ENCODE peak calls at places on chromosomes 4 and X, in four cellular contexts. O, S, Q and D are unnamed samples.

GRCh38 chrX:69232945-69233344 is 67.7 kb upstream of the PJA1 start:
- DNase-seq in O (no peak), S (no peak), Q (no peak), D (no peak)

GRCh38 chr4:18733956-18734872 is 712.7 kb upstream of the LCORL start:
- DNase-seq in O (no peak), S (no peak), Q (no peak), D (no peak)

GRCh38 chr4:118076958-118077766 is 42.9 kb downstream of the NDST3 start:
- DNase-seq in O (peak), S (no peak), Q (peak), D (peak)

GRCh38 chrX:51257490-51257889 is 75.1 kb upstream of the NUDT10 start:
- DNase-seq in O (no peak), S (no peak), Q (no peak), D (no peak)

GRCh38 chrX:47204970-47205369 is 11.3 kb downstream of the UBA1 start:
- DNase-seq in O (no peak), S (no peak), Q (no peak), D (no peak)

GRCh38 chrX:38052096-38052495 is 45.7 kb downstream of the SYTL5 start:
- DNase-seq in O (peak), S (no peak), Q (peak), D (no peak)

GRCh38 chr4:85717366-85717765 is 242.4 kb downstream of the ARHGAP24 start:
- DNase-seq in O (no peak), S (no peak), Q (no peak), D (no peak)

GRCh38 chrX:10938371-10938982 is 172.7 kb upstream of the HCCS start:
- DNase-seq in O (no peak), S (no peak), Q (no peak), D (no peak)

GRCh38 chrX:120299928-120300327 is 11.3 kb downstream of the TMEM255A start:
- DNase-seq in O (no peak), S (no peak), Q (peak), D (no peak)

GRCh38 chr4:171785392-171785791 is 27.8 kb upstream of the GALNTL6 start:
- DNase-seq in O (no peak), S (no peak), Q (no peak), D (no peak)

GRCh38 chr4:183936574-183937335 is 31.6 kb downstream of the STOX2 start:
- DNase-seq in O (no peak), S (no peak), Q (no peak), D (no peak)

GRCh38 chr4:55996611-55997010 is 47.9 kb downstream of the CEP135 start:
- DNase-seq in O (no peak), S (no peak), Q (no peak), D (no peak)

GRCh38 chr4:743463-744211 is 38.0 kb downstream of the PCGF3 start:
- DNase-seq in O (no peak), S (no peak), Q (no peak), D (no peak)

GRCh38 chrX:8688776-8689175 is 43.2 kb downstream of the ANOS1 start:
- DNase-seq in O (no peak), S (no peak), Q (no peak), D (no peak)

GRCh38 chr4:74374561-74375327 is 9.8 kb downstream of the EREG start:
- DNase-seq in O (peak), S (no peak), Q (peak), D (peak)

GRCh38 chr4:31045151-31045550 is 325.0 kb downstream of the PCDH7 start:
- DNase-seq in O (no peak), S (no peak), Q (peak), D (no peak)

GRCh38 chr4:116358633-116359222 is 726.6 kb downstream of the TRAM1L1 start:
- DNase-seq in O (peak), S (no peak), Q (peak), D (peak)

GRCh38 chrX:40266490-40267333 is 169.0 kb upstream of the BCOR start:
- DNase-seq in O (peak), S (peak), Q (peak), D (peak)

GRCh38 chrX:103376979-103377324 is 614 bp downstream of the BEX3 start:
- DNase-seq in O (no peak), S (peak), Q (peak), D (peak)

GRCh38 chr4:57614533-57614932 is 504.3 kb upstream of the IGFBP7 start:
- DNase-seq in O (no peak), S (no peak), Q (no peak), D (no peak)

GRCh38 chrX:85326234-85327059 is 53.0 kb downstream of the POF1B start:
- DNase-seq in O (no peak), S (peak), Q (no peak), D (no peak)

GRCh38 chr4:100907465-100908454 is 389.9 kb upstream of the EMCN start:
- DNase-seq in O (peak), S (no peak), Q (peak), D (no peak)

GRCh38 chr4:155757745-155758265 is 1.0 kb upstream of the GUCY1B1 start:
- DNase-seq in O (no peak), S (no peak), Q (no peak), D (no peak)